ENCODE peak calls at places on chromosomes 6 and 20, in nine cellular contexts. One of them, this sample, is unnamed.
A peak's percentile ranks its signal among the peaks of the same experiment; 100 is the strongest.

GRCh38 chr20:1872456-1873183 is 22.6 kb upstream of the SIRPA start:
- DNase-seq in prostate gland: no peak
- DNase-seq in renal cortical epithelial cell: no peak
- DNase-seq in NCI-H1105 treated with DMSO at 0.1 percent for 48 hours: no peak
- DNase-seq in AML-193: no peak
- DNase-seq in KBM-7: no peak
- DNase-seq in WERI-Rb-1: no peak
- DNase-seq in RWPE2: no peak
- DNase-seq in OCI-LY7: no peak
- DNase-seq in this sample: no peak

GRCh38 chr20:48609491-48609978 is 218.3 kb downstream of the PREX1 start:
- DNase-seq in prostate gland: no peak
- DNase-seq in renal cortical epithelial cell: no peak
- DNase-seq in NCI-H1105 treated with DMSO at 0.1 percent for 48 hours: no peak
- DNase-seq in AML-193: no peak
- DNase-seq in KBM-7: no peak
- DNase-seq in WERI-Rb-1: no peak
- DNase-seq in RWPE2: peak; percentile 52
- DNase-seq in OCI-LY7: no peak
- DNase-seq in this sample: no peak

GRCh38 chr6:65649392-65649791 is 57.6 kb downstream of the EYS start:
- DNase-seq in prostate gland: no peak
- DNase-seq in renal cortical epithelial cell: no peak
- DNase-seq in NCI-H1105 treated with DMSO at 0.1 percent for 48 hours: no peak
- DNase-seq in AML-193: no peak
- DNase-seq in KBM-7: no peak
- DNase-seq in WERI-Rb-1: no peak
- DNase-seq in RWPE2: no peak
- DNase-seq in OCI-LY7: no peak
- DNase-seq in this sample: no peak

GRCh38 chr6:72182337-72183246 is 296.2 kb downstream of the RIMS1 start:
- DNase-seq in prostate gland: peak; percentile 49
- DNase-seq in renal cortical epithelial cell: peak; percentile 8
- DNase-seq in NCI-H1105 treated with DMSO at 0.1 percent for 48 hours: peak; percentile 92
- DNase-seq in AML-193: no peak
- DNase-seq in KBM-7: no peak
- DNase-seq in WERI-Rb-1: peak; percentile 85
- DNase-seq in RWPE2: peak; percentile 49
- DNase-seq in OCI-LY7: no peak
- DNase-seq in this sample: no peak

GRCh38 chr6:42978487-42978792 is 541 bp downstream of the PEX6 start:
- DNase-seq in prostate gland: no peak
- DNase-seq in renal cortical epithelial cell: no peak
- DNase-seq in NCI-H1105 treated with DMSO at 0.1 percent for 48 hours: no peak
- DNase-seq in AML-193: no peak
- DNase-seq in KBM-7: peak; percentile 34
- DNase-seq in WERI-Rb-1: peak; percentile 46
- DNase-seq in RWPE2: no peak
- DNase-seq in OCI-LY7: peak; percentile 32
- DNase-seq in this sample: no peak

GRCh38 chr6:81998432-81998831 is 246.0 kb upstream of the TENT5A start:
- DNase-seq in prostate gland: no peak
- DNase-seq in renal cortical epithelial cell: peak; percentile 28
- DNase-seq in NCI-H1105 treated with DMSO at 0.1 percent for 48 hours: no peak
- DNase-seq in AML-193: no peak
- DNase-seq in KBM-7: no peak
- DNase-seq in WERI-Rb-1: no peak
- DNase-seq in RWPE2: no peak
- DNase-seq in OCI-LY7: no peak
- DNase-seq in this sample: no peak

GRCh38 chr20:47544852-47545251 is 43.2 kb downstream of the NCOA3 start:
- DNase-seq in prostate gland: no peak
- DNase-seq in renal cortical epithelial cell: no peak
- DNase-seq in NCI-H1105 treated with DMSO at 0.1 percent for 48 hours: no peak
- DNase-seq in AML-193: no peak
- DNase-seq in KBM-7: no peak
- DNase-seq in WERI-Rb-1: no peak
- DNase-seq in RWPE2: no peak
- DNase-seq in OCI-LY7: no peak
- DNase-seq in this sample: no peak

GRCh38 chr6:1871936-1872335 is 262.2 kb downstream of the FOXC1 start:
- DNase-seq in prostate gland: no peak
- DNase-seq in renal cortical epithelial cell: no peak
- DNase-seq in NCI-H1105 treated with DMSO at 0.1 percent for 48 hours: peak; percentile 50
- DNase-seq in AML-193: no peak
- DNase-seq in KBM-7: no peak
- DNase-seq in WERI-Rb-1: no peak
- DNase-seq in RWPE2: no peak
- DNase-seq in OCI-LY7: no peak
- DNase-seq in this sample: no peak

GRCh38 chr6:43803055-43803782 is 33.2 kb downstream of the VEGFA start:
- DNase-seq in prostate gland: no peak
- DNase-seq in renal cortical epithelial cell: peak; percentile 82
- DNase-seq in NCI-H1105 treated with DMSO at 0.1 percent for 48 hours: no peak
- DNase-seq in AML-193: no peak
- DNase-seq in KBM-7: no peak
- DNase-seq in WERI-Rb-1: no peak
- DNase-seq in RWPE2: no peak
- DNase-seq in OCI-LY7: no peak
- DNase-seq in this sample: no peak

GRCh38 chr6:158061361-158061708 is 79.7 kb downstream of the SYNJ2 start:
- DNase-seq in prostate gland: no peak
- DNase-seq in renal cortical epithelial cell: no peak
- DNase-seq in NCI-H1105 treated with DMSO at 0.1 percent for 48 hours: no peak
- DNase-seq in AML-193: no peak
- DNase-seq in KBM-7: no peak
- DNase-seq in WERI-Rb-1: peak; percentile 64
- DNase-seq in RWPE2: no peak
- DNase-seq in OCI-LY7: no peak
- DNase-seq in this sample: no peak

GRCh38 chr6:17439243-17439993 is 46.0 kb downstream of the CAP2 start:
- DNase-seq in prostate gland: no peak
- DNase-seq in renal cortical epithelial cell: no peak
- DNase-seq in NCI-H1105 treated with DMSO at 0.1 percent for 48 hours: no peak
- DNase-seq in AML-193: no peak
- DNase-seq in KBM-7: no peak
- DNase-seq in WERI-Rb-1: no peak
- DNase-seq in RWPE2: no peak
- DNase-seq in OCI-LY7: no peak
- DNase-seq in this sample: no peak

GRCh38 chr6:39128106-39128505 is 13.1 kb upstream of the SAYSD1 start:
- DNase-seq in prostate gland: no peak
- DNase-seq in renal cortical epithelial cell: no peak
- DNase-seq in NCI-H1105 treated with DMSO at 0.1 percent for 48 hours: no peak
- DNase-seq in AML-193: no peak
- DNase-seq in KBM-7: no peak
- DNase-seq in WERI-Rb-1: no peak
- DNase-seq in RWPE2: no peak
- DNase-seq in OCI-LY7: no peak
- DNase-seq in this sample: no peak

GRCh38 chr6:158026901-158027589 is 45.4 kb downstream of the SYNJ2 start:
- DNase-seq in prostate gland: no peak
- DNase-seq in renal cortical epithelial cell: no peak
- DNase-seq in NCI-H1105 treated with DMSO at 0.1 percent for 48 hours: no peak
- DNase-seq in AML-193: peak; percentile 34
- DNase-seq in KBM-7: no peak
- DNase-seq in WERI-Rb-1: no peak
- DNase-seq in RWPE2: no peak
- DNase-seq in OCI-LY7: no peak
- DNase-seq in this sample: no peak

GRCh38 chr6:143370972-143371371 is 79.5 kb downstream of the ADAT2 start:
- DNase-seq in prostate gland: no peak
- DNase-seq in renal cortical epithelial cell: no peak
- DNase-seq in NCI-H1105 treated with DMSO at 0.1 percent for 48 hours: no peak
- DNase-seq in AML-193: no peak
- DNase-seq in KBM-7: no peak
- DNase-seq in WERI-Rb-1: no peak
- DNase-seq in RWPE2: no peak
- DNase-seq in OCI-LY7: no peak
- DNase-seq in this sample: no peak

GRCh38 chr6:27684264-27685211 is 211.6 kb upstream of the ZNF184 start:
- DNase-seq in prostate gland: no peak
- DNase-seq in renal cortical epithelial cell: peak; percentile 76
- DNase-seq in NCI-H1105 treated with DMSO at 0.1 percent for 48 hours: no peak
- DNase-seq in AML-193: no peak
- DNase-seq in KBM-7: peak; percentile 85
- DNase-seq in WERI-Rb-1: no peak
- DNase-seq in RWPE2: no peak
- DNase-seq in OCI-LY7: peak; percentile 28
- DNase-seq in this sample: peak; percentile 63

GRCh38 chr6:107345398-107345797 is 114.0 kb downstream of the PDSS2 start:
- DNase-seq in prostate gland: no peak
- DNase-seq in renal cortical epithelial cell: no peak
- DNase-seq in NCI-H1105 treated with DMSO at 0.1 percent for 48 hours: no peak
- DNase-seq in AML-193: peak; percentile 93
- DNase-seq in KBM-7: peak; percentile 48
- DNase-seq in WERI-Rb-1: no peak
- DNase-seq in RWPE2: no peak
- DNase-seq in OCI-LY7: peak; percentile 11
- DNase-seq in this sample: no peak

GRCh38 chr20:53865905-53866786 is 204.2 kb downstream of the BCAS1 start:
- DNase-seq in prostate gland: peak; percentile 72
- DNase-seq in renal cortical epithelial cell: peak; percentile 90
- DNase-seq in NCI-H1105 treated with DMSO at 0.1 percent for 48 hours: peak; percentile 31
- DNase-seq in AML-193: peak; percentile 15
- DNase-seq in KBM-7: peak; percentile 62
- DNase-seq in WERI-Rb-1: peak; percentile 63
- DNase-seq in RWPE2: no peak
- DNase-seq in OCI-LY7: peak; percentile 71
- DNase-seq in this sample: no peak

GRCh38 chr20:39800548-39800947 is 838.4 kb downstream of the DHX35 start:
- DNase-seq in prostate gland: no peak
- DNase-seq in renal cortical epithelial cell: peak; percentile 31
- DNase-seq in NCI-H1105 treated with DMSO at 0.1 percent for 48 hours: no peak
- DNase-seq in AML-193: no peak
- DNase-seq in KBM-7: no peak
- DNase-seq in WERI-Rb-1: no peak
- DNase-seq in RWPE2: no peak
- DNase-seq in OCI-LY7: no peak
- DNase-seq in this sample: no peak

GRCh38 chr6:26022166-26022510 is 59.5 kb downstream of the TRIM38 start:
- DNase-seq in prostate gland: peak; percentile 50
- DNase-seq in renal cortical epithelial cell: peak; percentile 78
- DNase-seq in NCI-H1105 treated with DMSO at 0.1 percent for 48 hours: peak; percentile 87
- DNase-seq in AML-193: peak; percentile 94
- DNase-seq in KBM-7: peak; percentile 88
- DNase-seq in WERI-Rb-1: peak; percentile 69
- DNase-seq in RWPE2: no peak
- DNase-seq in OCI-LY7: peak; percentile 88
- DNase-seq in this sample: peak; percentile 41

GRCh38 chr20:61500791-61501321 is 248.8 kb downstream of the CDH4 start:
- DNase-seq in prostate gland: no peak
- DNase-seq in renal cortical epithelial cell: peak; percentile 11
- DNase-seq in NCI-H1105 treated with DMSO at 0.1 percent for 48 hours: no peak
- DNase-seq in AML-193: no peak
- DNase-seq in KBM-7: no peak
- DNase-seq in WERI-Rb-1: no peak
- DNase-seq in RWPE2: peak; percentile 67
- DNase-seq in OCI-LY7: no peak
- DNase-seq in this sample: no peak

GRCh38 chr20:57651977-57652864 is 32.0 kb upstream of the ZBP1 start:
- DNase-seq in prostate gland: no peak
- DNase-seq in renal cortical epithelial cell: no peak
- DNase-seq in NCI-H1105 treated with DMSO at 0.1 percent for 48 hours: no peak
- DNase-seq in AML-193: no peak
- DNase-seq in KBM-7: no peak
- DNase-seq in WERI-Rb-1: peak; percentile 3
- DNase-seq in RWPE2: peak; percentile 84
- DNase-seq in OCI-LY7: no peak
- DNase-seq in this sample: no peak

GRCh38 chr20:37390891-37391525 is 45.1 kb downstream of the SRC start:
- DNase-seq in prostate gland: no peak
- DNase-seq in renal cortical epithelial cell: no peak
- DNase-seq in NCI-H1105 treated with DMSO at 0.1 percent for 48 hours: no peak
- DNase-seq in AML-193: no peak
- DNase-seq in KBM-7: no peak
- DNase-seq in WERI-Rb-1: no peak
- DNase-seq in RWPE2: peak; percentile 80
- DNase-seq in OCI-LY7: no peak
- DNase-seq in this sample: no peak

GRCh38 chr6:40922281-40922680 is 116.7 kb downstream of the UNC5CL start:
- DNase-seq in prostate gland: no peak
- DNase-seq in renal cortical epithelial cell: peak; percentile 71
- DNase-seq in NCI-H1105 treated with DMSO at 0.1 percent for 48 hours: no peak
- DNase-seq in AML-193: no peak
- DNase-seq in KBM-7: no peak
- DNase-seq in WERI-Rb-1: no peak
- DNase-seq in RWPE2: no peak
- DNase-seq in OCI-LY7: no peak
- DNase-seq in this sample: no peak

GRCh38 chr6:85792278-85792677 is 149.6 kb upstream of the SYNCRIP start:
- DNase-seq in prostate gland: no peak
- DNase-seq in renal cortical epithelial cell: no peak
- DNase-seq in NCI-H1105 treated with DMSO at 0.1 percent for 48 hours: no peak
- DNase-seq in AML-193: no peak
- DNase-seq in KBM-7: no peak
- DNase-seq in WERI-Rb-1: no peak
- DNase-seq in RWPE2: no peak
- DNase-seq in OCI-LY7: no peak
- DNase-seq in this sample: no peak

GRCh38 chr6:144017167-144018094 is 9.4 kb upstream of the PLAGL1 start:
- DNase-seq in prostate gland: no peak
- DNase-seq in renal cortical epithelial cell: no peak
- DNase-seq in NCI-H1105 treated with DMSO at 0.1 percent for 48 hours: no peak
- DNase-seq in AML-193: no peak
- DNase-seq in KBM-7: no peak
- DNase-seq in WERI-Rb-1: no peak
- DNase-seq in RWPE2: no peak
- DNase-seq in OCI-LY7: no peak
- DNase-seq in this sample: no peak

GRCh38 chr6:52990342-52990741 is 4.7 kb downstream of the GSTA4 start:
- DNase-seq in prostate gland: no peak
- DNase-seq in renal cortical epithelial cell: peak; percentile 71
- DNase-seq in NCI-H1105 treated with DMSO at 0.1 percent for 48 hours: no peak
- DNase-seq in AML-193: no peak
- DNase-seq in KBM-7: no peak
- DNase-seq in WERI-Rb-1: no peak
- DNase-seq in RWPE2: no peak
- DNase-seq in OCI-LY7: no peak
- DNase-seq in this sample: no peak

GRCh38 chr6:7781240-7781639 is 55.3 kb downstream of the BMP6 start:
- DNase-seq in prostate gland: no peak
- DNase-seq in renal cortical epithelial cell: no peak
- DNase-seq in NCI-H1105 treated with DMSO at 0.1 percent for 48 hours: no peak
- DNase-seq in AML-193: no peak
- DNase-seq in KBM-7: no peak
- DNase-seq in WERI-Rb-1: no peak
- DNase-seq in RWPE2: no peak
- DNase-seq in OCI-LY7: no peak
- DNase-seq in this sample: no peak

GRCh38 chr6:87183687-87184086 is 28.3 kb downstream of the ZNF292 start:
- DNase-seq in prostate gland: no peak
- DNase-seq in renal cortical epithelial cell: no peak
- DNase-seq in NCI-H1105 treated with DMSO at 0.1 percent for 48 hours: no peak
- DNase-seq in AML-193: no peak
- DNase-seq in KBM-7: no peak
- DNase-seq in WERI-Rb-1: no peak
- DNase-seq in RWPE2: no peak
- DNase-seq in OCI-LY7: no peak
- DNase-seq in this sample: no peak

GRCh38 chr20:44326391-44327159 is 10.3 kb upstream of the R3HDML start:
- DNase-seq in prostate gland: no peak
- DNase-seq in renal cortical epithelial cell: no peak
- DNase-seq in NCI-H1105 treated with DMSO at 0.1 percent for 48 hours: no peak
- DNase-seq in AML-193: no peak
- DNase-seq in KBM-7: no peak
- DNase-seq in WERI-Rb-1: no peak
- DNase-seq in RWPE2: no peak
- DNase-seq in OCI-LY7: no peak
- DNase-seq in this sample: no peak